ENCODE peak calls at places on chromosome 9, in six cellular contexts. One of them, this sample, is unnamed.

GRCh38 chr9:76456202-76456926 is 2.6 kb upstream of the GCNT1 start:
- DNase-seq in H9: peak; percentile 65
- DNase-seq in IMR-90: peak; percentile 82
- DNase-seq in neuronal stem cell: no peak
- DNase-seq in mesenchymal stem cell: peak; percentile 71
- DNase-seq in H1: no peak
- DNase-seq in this sample: no peak

GRCh38 chr9:136952354-136952855 is 332 bp downstream of the LCN12 start:
- DNase-seq in H9: no peak
- DNase-seq in IMR-90: no peak
- DNase-seq in neuronal stem cell: no peak
- DNase-seq in mesenchymal stem cell: no peak
- DNase-seq in H1: no peak
- DNase-seq in this sample: no peak

GRCh38 chr9:84254972-84255371 is 85.6 kb downstream of the SLC28A3 start:
- DNase-seq in H9: no peak
- DNase-seq in IMR-90: no peak
- DNase-seq in neuronal stem cell: no peak
- DNase-seq in mesenchymal stem cell: no peak
- DNase-seq in H1: no peak
- DNase-seq in this sample: peak; percentile 85

GRCh38 chr9:124559871-124560270 is 52.7 kb upstream of the NR5A1 start:
- DNase-seq in H9: no peak
- DNase-seq in IMR-90: peak; percentile 88
- DNase-seq in neuronal stem cell: no peak
- DNase-seq in mesenchymal stem cell: peak; percentile 64
- DNase-seq in H1: no peak
- DNase-seq in this sample: peak; percentile 62

GRCh38 chr9:21690561-21690960 is 111.9 kb upstream of the MTAP start:
- DNase-seq in H9: no peak
- DNase-seq in IMR-90: peak; percentile 79
- DNase-seq in neuronal stem cell: no peak
- DNase-seq in mesenchymal stem cell: no peak
- DNase-seq in H1: no peak
- DNase-seq in this sample: no peak

GRCh38 chr9:68817079-68817875 is 112.2 kb downstream of the PIP5K1B start:
- DNase-seq in H9: no peak
- DNase-seq in IMR-90: no peak
- DNase-seq in neuronal stem cell: no peak
- DNase-seq in mesenchymal stem cell: no peak
- DNase-seq in H1: no peak
- DNase-seq in this sample: no peak

GRCh38 chr9:137387034-137387890 is 35.7 kb downstream of the EXD3 start:
- DNase-seq in H9: no peak
- DNase-seq in IMR-90: no peak
- DNase-seq in neuronal stem cell: no peak
- DNase-seq in mesenchymal stem cell: no peak
- DNase-seq in H1: no peak
- DNase-seq in this sample: no peak

GRCh38 chr9:4832786-4833579 is 40.2 kb downstream of the RCL1 start:
- DNase-seq in H9: no peak
- DNase-seq in IMR-90: peak; percentile 100
- DNase-seq in neuronal stem cell: no peak
- DNase-seq in mesenchymal stem cell: peak; percentile 98
- DNase-seq in H1: no peak
- DNase-seq in this sample: peak; percentile 69

GRCh38 chr9:17063535-17064135 is 71.2 kb upstream of the CNTLN start:
- DNase-seq in H9: peak; percentile 42
- DNase-seq in IMR-90: peak; percentile 64
- DNase-seq in neuronal stem cell: peak; percentile 27
- DNase-seq in mesenchymal stem cell: peak; percentile 52
- DNase-seq in H1: no peak
- DNase-seq in this sample: peak; percentile 21

GRCh38 chr9:95516736-95517558 is at the start of gene PTCH1:
- DNase-seq in H9: peak; percentile 70
- DNase-seq in IMR-90: peak; percentile 52
- DNase-seq in neuronal stem cell: no peak
- DNase-seq in mesenchymal stem cell: peak; percentile 71
- DNase-seq in H1: peak; percentile 79
- DNase-seq in this sample: no peak

GRCh38 chr9:95773061-95773433 is 102.4 kb upstream of the ERCC6L2 start:
- DNase-seq in H9: no peak
- DNase-seq in IMR-90: peak; percentile 61
- DNase-seq in neuronal stem cell: no peak
- DNase-seq in mesenchymal stem cell: no peak
- DNase-seq in H1: no peak
- DNase-seq in this sample: no peak

GRCh38 chr9:88574993-88575392 is 40.0 kb downstream of the NXNL2 start:
- DNase-seq in H9: no peak
- DNase-seq in IMR-90: peak; percentile 74
- DNase-seq in neuronal stem cell: no peak
- DNase-seq in mesenchymal stem cell: peak; percentile 51
- DNase-seq in H1: no peak
- DNase-seq in this sample: peak; percentile 7

GRCh38 chr9:86925686-86926085 is 21.6 kb downstream of the GAS1 start:
- DNase-seq in H9: no peak
- DNase-seq in IMR-90: peak; percentile 33
- DNase-seq in neuronal stem cell: no peak
- DNase-seq in mesenchymal stem cell: no peak
- DNase-seq in H1: no peak
- DNase-seq in this sample: no peak

GRCh38 chr9:72396247-72397091 is 31.5 kb upstream of the ZFAND5 start:
- DNase-seq in H9: no peak
- DNase-seq in IMR-90: peak; percentile 91
- DNase-seq in neuronal stem cell: no peak
- DNase-seq in mesenchymal stem cell: peak; percentile 88
- DNase-seq in H1: no peak
- DNase-seq in this sample: no peak

GRCh38 chr9:3125602-3126392 is 281.9 kb upstream of the PUM3 start:
- DNase-seq in H9: no peak
- DNase-seq in IMR-90: no peak
- DNase-seq in neuronal stem cell: no peak
- DNase-seq in mesenchymal stem cell: no peak
- DNase-seq in H1: no peak
- DNase-seq in this sample: no peak

GRCh38 chr9:88968799-88969198 is 22.5 kb upstream of the S1PR3 start:
- DNase-seq in H9: no peak
- DNase-seq in IMR-90: no peak
- DNase-seq in neuronal stem cell: no peak
- DNase-seq in mesenchymal stem cell: no peak
- DNase-seq in H1: no peak
- DNase-seq in this sample: no peak

GRCh38 chr9:121636411-121636865 is 15.0 kb upstream of the DAB2IP start:
- DNase-seq in H9: no peak
- DNase-seq in IMR-90: peak; percentile 46
- DNase-seq in neuronal stem cell: no peak
- DNase-seq in mesenchymal stem cell: peak; percentile 36
- DNase-seq in H1: no peak
- DNase-seq in this sample: no peak

GRCh38 chr9:4334439-4334838 is 34.6 kb upstream of the GLIS3 start:
- DNase-seq in H9: peak; percentile 73
- DNase-seq in IMR-90: peak; percentile 8
- DNase-seq in neuronal stem cell: no peak
- DNase-seq in mesenchymal stem cell: peak; percentile 21
- DNase-seq in H1: no peak
- DNase-seq in this sample: peak; percentile 93

GRCh38 chr9:90132866-90133265 is 509.8 kb downstream of the DIRAS2 start:
- DNase-seq in H9: no peak
- DNase-seq in IMR-90: no peak
- DNase-seq in neuronal stem cell: no peak
- DNase-seq in mesenchymal stem cell: no peak
- DNase-seq in H1: no peak
- DNase-seq in this sample: no peak

GRCh38 chr9:128102861-128103588 is 24.5 kb downstream of the PTGES2 start:
- DNase-seq in H9: peak; percentile 30
- DNase-seq in IMR-90: no peak
- DNase-seq in neuronal stem cell: no peak
- DNase-seq in mesenchymal stem cell: no peak
- DNase-seq in H1: no peak
- DNase-seq in this sample: peak; percentile 45

GRCh38 chr9:111118256-111118950 is 80.1 kb upstream of the LPAR1 start:
- DNase-seq in H9: no peak
- DNase-seq in IMR-90: peak; percentile 89
- DNase-seq in neuronal stem cell: no peak
- DNase-seq in mesenchymal stem cell: peak; percentile 13
- DNase-seq in H1: no peak
- DNase-seq in this sample: no peak

GRCh38 chr9:111110805-111111204 is 72.5 kb upstream of the LPAR1 start:
- DNase-seq in H9: no peak
- DNase-seq in IMR-90: no peak
- DNase-seq in neuronal stem cell: no peak
- DNase-seq in mesenchymal stem cell: no peak
- DNase-seq in H1: no peak
- DNase-seq in this sample: no peak

GRCh38 chr9:111108946-111109345 is 70.7 kb upstream of the LPAR1 start:
- DNase-seq in H9: no peak
- DNase-seq in IMR-90: peak; percentile 90
- DNase-seq in neuronal stem cell: no peak
- DNase-seq in mesenchymal stem cell: peak; percentile 39
- DNase-seq in H1: no peak
- DNase-seq in this sample: peak; percentile 6

GRCh38 chr9:111113712-111114111 is 75.4 kb upstream of the LPAR1 start:
- DNase-seq in H9: no peak
- DNase-seq in IMR-90: no peak
- DNase-seq in neuronal stem cell: no peak
- DNase-seq in mesenchymal stem cell: no peak
- DNase-seq in H1: no peak
- DNase-seq in this sample: no peak

DNA sequence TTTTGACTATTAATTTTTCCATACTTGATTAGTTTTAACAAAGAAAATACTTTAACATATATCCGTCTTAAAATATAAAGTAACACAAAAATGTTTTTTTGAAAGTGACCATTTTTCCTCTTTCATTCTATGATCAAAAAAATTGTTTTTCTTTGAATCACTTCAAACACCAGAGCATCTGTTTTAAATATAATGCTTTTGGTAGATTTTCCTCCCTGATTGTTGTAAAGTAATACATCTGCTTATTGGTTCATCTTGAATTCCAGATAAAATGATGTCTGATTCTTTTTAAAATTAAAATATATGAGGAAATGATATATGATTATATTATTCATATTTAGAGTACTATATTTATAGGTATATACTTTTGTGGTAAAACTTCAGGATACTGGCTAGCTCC is 76.2 kb upstream of the LPAR1 start:
- DNase-seq in H9: no peak
- DNase-seq in IMR-90: no peak
- DNase-seq in neuronal stem cell: no peak
- DNase-seq in mesenchymal stem cell: no peak
- DNase-seq in H1: no peak
- DNase-seq in this sample: no peak
- H4K91ac ChIP-seq in H9: no peak overlapping the region
- H4K91ac ChIP-seq in IMR-90: no peak overlapping the region
- H4K91ac ChIP-seq in neuronal stem cell: no peak overlapping the region
- H4K91ac ChIP-seq in mesenchymal stem cell: no peak overlapping the region
- H4K91ac ChIP-seq in H1: no peak overlapping the region
- H4K91ac ChIP-seq in this sample: no peak overlapping the region

GRCh38 chr9:14730367-14730958 is 7.9 kb upstream of the CER1 start:
- DNase-seq in H9: no peak
- DNase-seq in IMR-90: no peak
- DNase-seq in neuronal stem cell: no peak
- DNase-seq in mesenchymal stem cell: no peak
- DNase-seq in H1: no peak
- DNase-seq in this sample: no peak
- H2AK5ac ChIP-seq in H9: no peak overlapping the region
- H2AK5ac ChIP-seq in IMR-90: no peak overlapping the region
- H2AK5ac ChIP-seq in neuronal stem cell: no peak overlapping the region
- H2AK5ac ChIP-seq in mesenchymal stem cell: no peak overlapping the region
- H2AK5ac ChIP-seq in H1: no peak overlapping the region
- H2AK5ac ChIP-seq in this sample: no peak overlapping the region

GRCh38 chr9:91214867-91215266 is 146.9 kb downstream of the AUH start:
- DNase-seq in H9: no peak
- DNase-seq in IMR-90: no peak
- DNase-seq in neuronal stem cell: no peak
- DNase-seq in mesenchymal stem cell: no peak
- DNase-seq in H1: no peak
- DNase-seq in this sample: no peak
- H4K91ac ChIP-seq in H9: no peak overlapping the region
- H4K91ac ChIP-seq in IMR-90: no peak overlapping the region
- H4K91ac ChIP-seq in neuronal stem cell: no peak overlapping the region
- H4K91ac ChIP-seq in mesenchymal stem cell: no peak overlapping the region
- H4K91ac ChIP-seq in H1: no peak overlapping the region
- H4K91ac ChIP-seq in this sample: no peak overlapping the region

DNA sequence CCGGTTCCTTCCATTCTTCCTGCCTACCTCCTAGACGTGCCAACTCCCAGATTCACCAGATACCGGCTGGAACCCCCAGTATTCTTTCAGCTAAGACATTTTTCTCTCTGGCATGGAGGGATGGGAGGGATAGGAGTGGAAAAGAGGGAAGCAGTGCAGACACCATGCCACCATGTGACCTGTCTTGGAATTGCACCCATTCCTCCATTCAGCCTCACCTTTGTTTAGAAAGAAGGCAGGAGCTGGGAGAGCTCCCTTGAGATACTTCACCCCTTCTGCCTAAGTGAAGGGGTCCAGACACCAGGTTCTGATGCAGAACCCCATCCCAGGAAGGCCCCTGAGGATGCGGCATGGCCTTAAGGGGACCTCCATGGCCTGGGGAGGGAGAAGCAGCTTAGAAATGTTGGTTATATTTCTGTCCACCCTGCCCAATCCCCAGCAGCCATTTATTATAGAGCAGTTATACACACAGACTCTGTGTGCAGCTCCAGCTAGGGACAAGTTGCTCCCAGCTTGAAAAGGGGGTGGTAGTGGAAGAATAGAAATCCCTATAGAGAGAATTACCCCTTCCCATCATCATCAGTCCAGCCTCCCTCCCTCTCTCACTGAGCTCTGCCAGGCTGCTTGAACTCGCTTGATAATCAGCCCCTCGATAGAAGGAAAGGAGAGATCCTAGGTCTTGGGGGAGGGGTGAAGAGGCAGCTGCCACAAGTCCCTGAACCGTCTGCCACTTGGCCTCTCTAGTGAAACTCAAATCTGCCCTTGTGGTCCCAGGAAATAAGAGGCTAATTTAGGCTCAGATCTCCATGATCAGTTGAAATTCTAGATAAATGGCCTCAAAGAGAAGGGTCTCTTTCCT is 5.1 kb downstream of the DNAJB5 start:
- DNase-seq in H9: peak; percentile 67
- DNase-seq in IMR-90: peak; percentile 49
- DNase-seq in neuronal stem cell: no peak
- DNase-seq in mesenchymal stem cell: peak; percentile 65
- DNase-seq in H1: peak; percentile 71
- DNase-seq in this sample: peak; percentile 59
- H2AK5ac ChIP-seq in H9: no peak overlapping the region
- H2AK5ac ChIP-seq in IMR-90: peak overlapping the region; percentile 79
- H2AK5ac ChIP-seq in neuronal stem cell: no peak overlapping the region
- H2AK5ac ChIP-seq in mesenchymal stem cell: no peak overlapping the region
- H2AK5ac ChIP-seq in H1: no peak overlapping the region
- H2AK5ac ChIP-seq in this sample: no peak overlapping the region

GRCh38 chr9:5999443-6000104 is 15.8 kb downstream of the RANBP6 start:
- DNase-seq in H9: no peak
- DNase-seq in IMR-90: no peak
- DNase-seq in neuronal stem cell: no peak
- DNase-seq in mesenchymal stem cell: no peak
- DNase-seq in H1: no peak
- DNase-seq in this sample: no peak

DNA sequence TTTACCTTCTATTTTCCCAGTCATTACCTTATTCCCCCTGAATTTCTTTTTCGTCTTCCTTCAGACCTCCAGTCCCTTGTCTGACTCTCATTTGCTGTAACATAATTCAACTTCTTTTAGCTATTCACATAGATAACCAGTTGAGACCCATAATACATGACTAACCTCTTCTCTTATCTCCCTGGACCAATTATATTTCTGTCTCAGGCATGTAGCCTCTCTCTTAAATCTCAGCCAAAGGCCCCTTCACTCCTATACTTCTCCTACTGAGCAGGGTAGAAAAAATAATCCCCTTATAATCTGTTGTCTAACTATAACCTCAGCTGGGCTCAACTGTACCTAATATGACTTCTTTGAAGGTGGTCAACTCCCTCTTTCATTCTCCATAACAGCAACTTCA is 20.9 kb downstream of the RANBP6 start:
- DNase-seq in H9: no peak
- DNase-seq in IMR-90: no peak
- DNase-seq in neuronal stem cell: no peak
- DNase-seq in mesenchymal stem cell: no peak
- DNase-seq in H1: no peak
- DNase-seq in this sample: no peak
- H4K91ac ChIP-seq in H9: no peak overlapping the region
- H4K91ac ChIP-seq in IMR-90: no peak overlapping the region
- H4K91ac ChIP-seq in neuronal stem cell: no peak overlapping the region
- H4K91ac ChIP-seq in mesenchymal stem cell: no peak overlapping the region
- H4K91ac ChIP-seq in H1: no peak overlapping the region
- H4K91ac ChIP-seq in this sample: no peak overlapping the region